ENCODE peak calls at places on chromosomes 7 and 10, in seven cellular contexts. M is NCI-H2029 treated with DMSO at 0.1 percent for 48 hours; X is HuH-7; B is AG09319; V is hypothalamus; R is effector memory CD8-positive, alpha-beta T cell; G is GM03348. S is an unnamed sample.

GRCh38 chr7:44244282-44244681 is 43.5 kb downstream of the YKT6 start:
- DNase-seq in V (no peak), G (peak), X (peak), R (no peak), M (no peak), B (no peak), S (no peak)

GRCh38 chr10:6313107-6313895 is 110.6 kb downstream of the PFKFB3 start:
- DNase-seq in M (no peak), G (peak), V (no peak), B (no peak), R (no peak), X (no peak), S (no peak)

GRCh38 chr7:71829499-71829898 is 582.6 kb downstream of the CALN1 start:
- DNase-seq in V (no peak), B (no peak), X (no peak), R (no peak), G (no peak), M (peak), S (no peak)

GRCh38 chr7:26343320-26343832 is 51.7 kb downstream of the SNX10 start:
- DNase-seq in B (no peak), V (no peak), M (no peak), G (no peak), X (peak), R (no peak), S (no peak)

GRCh38 chr10:5888843-5889623 is 660 bp downstream of the ANKRD16 start:
- DNase-seq in M (no peak), V (no peak), B (no peak), G (peak), X (peak), R (peak), S (no peak)

GRCh38 chr7:100166317-100166940 is 2.0 kb downstream of the GAL3ST4 start:
- DNase-seq in X (no peak), R (no peak), G (no peak), V (no peak), M (no peak), B (no peak), S (no peak)

GRCh38 chr7:43618073-43618472 is 35.2 kb downstream of the STK17A start:
- DNase-seq in X (no peak), V (no peak), R (no peak), G (no peak), M (no peak), B (no peak), S (no peak)

GRCh38 chr7:74006451-74007259 is 21.3 kb upstream of the ELN start:
- DNase-seq in M (no peak), G (no peak), R (no peak), V (no peak), X (no peak), B (no peak), S (no peak)

GRCh38 chr10:96470108-96470743 is 43.5 kb downstream of the TLL2 start:
- DNase-seq in R (no peak), X (peak), G (peak), B (no peak), M (no peak), V (no peak), S (no peak)